ENCODE peak calls at places on chromosome 20, in nine cellular contexts. U is aorta; Y is upper lobe of right lung; L is BE2C; G is effector memory CD4-positive, alpha-beta T cell; I is GM23338; T is BJ; W is fibroblast of pulmonary artery; V is uterus. D is an unnamed sample.
A peak's percentile ranks its signal among the peaks of the same experiment; 100 is the strongest.

GRCh38 chr20:24935140-24935539 is 13.9 kb upstream of the CST7 start:
- DNase-seq in U (no peak), Y (peak; percentile 49), L (no peak), G (no peak), I (no peak), T (no peak), W (no peak), V (no peak), D (no peak)

GRCh38 chr20:44615169-44615791 is 32.9 kb downstream of the PKIG start:
- DNase-seq in U (peak; percentile 73), Y (peak; percentile 40), L (no peak), G (no peak), I (peak; percentile 23), T (no peak), W (peak; percentile 35), V (no peak), D (peak; percentile 20)

GRCh38 chr20:34581341-34582189 is 23.0 kb downstream of the MAP1LC3A start:
- DNase-seq in U (no peak), Y (no peak), L (no peak), G (no peak), I (no peak), T (no peak), W (peak; percentile 85), V (no peak), D (peak; percentile 67)

GRCh38 chr20:58017970-58018530 is 210.4 kb downstream of the ANKRD60 start:
- DNase-seq in U (no peak), Y (no peak), L (no peak), G (no peak), I (no peak), T (no peak), W (no peak), V (no peak), D (no peak)

GRCh38 chr20:25984933-25985332 is 288.3 kb upstream of the ZNF337 start:
- DNase-seq in U (peak; percentile 92), Y (peak; percentile 73), L (peak; percentile 79), G (no peak), I (no peak), T (peak; percentile 12), W (peak; percentile 81), V (peak; percentile 61), D (no peak)

GRCh38 chr20:18224968-18225568 is 63.3 kb upstream of the ZNF133 start:
- DNase-seq in U (no peak), Y (no peak), L (peak; percentile 52), G (no peak), I (peak; percentile 20), T (peak; percentile 2), W (peak; percentile 72), V (no peak), D (no peak)

GRCh38 chr20:60266184-60266823 is 308.1 kb downstream of the CDH26 start:
- DNase-seq in U (no peak), Y (no peak), L (no peak), G (no peak), I (no peak), T (no peak), W (no peak), V (no peak), D (no peak)

GRCh38 chr20:9483131-9483530 is 31.3 kb upstream of the LAMP5 start:
- DNase-seq in U (no peak), Y (no peak), L (no peak), G (no peak), I (no peak), T (no peak), W (no peak), V (no peak), D (no peak)

GRCh38 chr20:23884771-23885162 is 5.2 kb upstream of the CST5 start:
- DNase-seq in U (no peak), Y (no peak), L (no peak), G (no peak), I (no peak), T (no peak), W (no peak), V (no peak), D (no peak)
- H3K4me3 ChIP-seq in U (no peak overlapping the region), Y (no peak overlapping the region), L (no peak overlapping the region), G (no peak overlapping the region), I (no peak overlapping the region), T (no peak overlapping the region), W (no peak overlapping the region), V (no peak overlapping the region), D (no peak overlapping the region)

GRCh38 chr20:49985617-49986016 is 2.8 kb downstream of the SNAI1 start:
- DNase-seq in U (no peak), Y (no peak), L (no peak), G (no peak), I (no peak), T (no peak), W (no peak), V (no peak), D (no peak)
- H3K4me3 ChIP-seq in U (no peak overlapping the region), Y (peak overlapping the region; percentile 59), L (peak overlapping the region; percentile 93), G (no peak overlapping the region), I (peak overlapping the region; percentile 45), T (peak overlapping the region; percentile 58), W (peak overlapping the region; percentile 99), V (no peak overlapping the region), D (no peak overlapping the region)

DNA sequence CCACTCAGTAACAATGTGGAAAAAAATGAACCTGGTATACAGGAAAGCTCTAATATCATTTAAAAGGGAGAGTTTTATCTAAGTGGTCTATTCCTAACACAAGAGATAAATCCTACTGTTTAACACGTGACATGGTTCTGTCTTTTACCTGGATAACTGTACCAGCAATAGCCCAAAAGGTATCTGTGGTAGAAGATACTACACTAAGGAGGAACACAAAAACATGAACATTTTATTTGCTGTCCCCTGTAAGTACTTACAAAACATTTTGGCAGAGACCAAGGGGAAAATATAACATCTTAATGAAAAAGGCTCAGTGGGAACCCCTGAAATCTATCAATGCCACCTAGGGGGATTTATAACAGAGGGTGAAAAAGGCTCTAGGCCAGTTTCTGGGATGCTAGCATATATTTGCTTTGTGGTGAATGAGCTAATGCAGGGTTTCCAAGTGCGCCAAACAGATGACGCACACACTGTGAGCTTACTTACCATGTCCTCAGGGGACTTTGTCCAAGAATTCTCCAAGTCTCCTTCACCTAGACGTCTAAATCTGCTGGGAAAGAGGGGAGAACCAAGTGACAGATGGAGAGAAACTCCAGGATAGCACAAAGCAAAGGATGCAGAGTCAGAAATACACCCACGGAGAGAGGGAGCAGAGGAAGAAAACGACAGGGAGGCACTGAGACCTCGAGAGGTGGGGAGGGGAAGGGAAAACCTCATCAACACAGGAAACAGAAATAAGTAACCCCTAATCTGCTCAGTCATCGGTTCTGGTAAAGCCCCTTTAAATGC is 147.9 kb upstream of the PRND start:
- DNase-seq in U (no peak), Y (no peak), L (no peak), G (no peak), I (no peak), T (peak; percentile 63), W (peak; percentile 75), V (no peak), D (no peak)
- H3K4me3 ChIP-seq in U (no peak overlapping the region), Y (no peak overlapping the region), L (no peak overlapping the region), G (no peak overlapping the region), I (no peak overlapping the region), T (no peak overlapping the region), W (no peak overlapping the region), V (no peak overlapping the region), D (no peak overlapping the region)

GRCh38 chr20:4942336-4942735 is 59.0 kb downstream of the SLC23A2 start:
- DNase-seq in U (no peak), Y (no peak), L (no peak), G (no peak), I (no peak), T (peak; percentile 46), W (no peak), V (no peak), D (no peak)
- H3K4me3 ChIP-seq in U (no peak overlapping the region), Y (no peak overlapping the region), L (no peak overlapping the region), G (no peak overlapping the region), I (no peak overlapping the region), T (no peak overlapping the region), W (no peak overlapping the region), V (no peak overlapping the region), D (no peak overlapping the region)

GRCh38 chr20:36647194-36648121 is 1.5 kb upstream of the SLA2 start:
- DNase-seq in U (no peak), Y (peak; percentile 4), L (no peak), G (no peak), I (no peak), T (no peak), W (no peak), V (no peak), D (no peak)

GRCh38 chr20:36646678-36647077 is 682 bp upstream of the SLA2 start:
- DNase-seq in U (no peak), Y (peak; percentile 3), L (no peak), G (no peak), I (no peak), T (no peak), W (no peak), V (no peak), D (no peak)

GRCh38 chr20:36645353-36645752 is 643 bp downstream of the SLA2 start:
- DNase-seq in U (no peak), Y (no peak), L (no peak), G (no peak), I (no peak), T (no peak), W (no peak), V (no peak), D (no peak)

GRCh38 chr20:36644713-36645109 is 1.3 kb downstream of the SLA2 start:
- DNase-seq in U (no peak), Y (no peak), L (no peak), G (no peak), I (no peak), T (no peak), W (no peak), V (no peak), D (no peak)

DNA sequence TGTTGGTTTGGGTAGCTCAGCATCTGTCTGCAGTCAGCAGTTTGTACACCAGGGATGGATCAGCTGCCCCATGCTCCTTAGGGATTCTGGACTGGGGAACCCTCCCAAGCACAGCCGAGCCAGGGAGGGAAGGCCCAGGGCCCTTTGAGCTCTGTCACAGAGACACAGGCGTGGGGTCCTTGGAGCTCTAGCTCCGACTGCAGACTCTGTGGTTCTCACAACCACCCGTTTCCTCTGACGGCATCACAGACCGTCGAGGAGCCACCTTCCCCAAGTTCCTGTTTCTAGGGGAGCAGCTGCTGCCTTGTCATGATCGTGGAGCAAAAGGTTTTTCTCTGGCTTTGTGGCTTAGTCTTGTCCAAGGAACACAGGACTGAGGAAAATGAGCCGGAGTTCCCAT is at the start of gene SLA2:
- DNase-seq in U (peak; percentile 63), Y (peak; percentile 66), L (no peak), G (peak; percentile 58), I (no peak), T (no peak), W (no peak), V (no peak), D (peak; percentile 63)
- H3K4me3 ChIP-seq in U (no peak within 1 kb of the TSS), Y (peak within 1 kb of the TSS; percentile 36), L (no peak within 1 kb of the TSS), G (peak within 1 kb of the TSS; percentile 61), I (no peak within 1 kb of the TSS), T (no peak within 1 kb of the TSS), W (no peak within 1 kb of the TSS), V (no peak within 1 kb of the TSS), D (no peak within 1 kb of the TSS)

GRCh38 chr20:62547364-62547763 is 71.6 kb upstream of the GATA5 start:
- DNase-seq in U (no peak), Y (no peak), L (no peak), G (no peak), I (no peak), T (no peak), W (no peak), V (no peak), D (no peak)
- H3K4me3 ChIP-seq in U (no peak overlapping the region), Y (no peak overlapping the region), L (no peak overlapping the region), G (no peak overlapping the region), I (no peak overlapping the region), T (no peak overlapping the region), W (no peak overlapping the region), V (no peak overlapping the region), D (no peak overlapping the region)

GRCh38 chr20:63950701-63951397 is 5.4 kb downstream of the UCKL1 start:
- DNase-seq in U (no peak), Y (no peak), L (no peak), G (no peak), I (no peak), T (no peak), W (no peak), V (no peak), D (no peak)
- H3K4me3 ChIP-seq in U (no peak overlapping the region), Y (no peak overlapping the region), L (no peak overlapping the region), G (no peak overlapping the region), I (no peak overlapping the region), T (no peak overlapping the region), W (no peak overlapping the region), V (no peak overlapping the region), D (no peak overlapping the region)

D was measured in GM12865.